ENCODE peak calls at places on chromosomes 7 and 10, in five cellular contexts. E is hepatocyte; P is germinal center; V is mesenteric fat pad; S is CD4-positive, alpha-beta memory T cell. C is an unnamed sample.

GRCh38 chr10:77428776-77429395 is 208.7 kb downstream of the KCNMA1 start:
- DNase-seq in E (peak), P (no peak), V (no peak), S (no peak), C (no peak)

GRCh38 chr7:47697533-47697932 is 115.6 kb upstream of the TNS3 start:
- DNase-seq in E (no peak), P (no peak), V (peak), S (no peak), C (no peak)

GRCh38 chr10:92699193-92699517 is 9.4 kb downstream of the HHEX start:
- DNase-seq in E (no peak), P (no peak), V (no peak), S (no peak), C (no peak)

GRCh38 chr7:132972745-132973144 is 109.1 kb downstream of the CHCHD3 start:
- DNase-seq in E (no peak), P (no peak), V (no peak), S (no peak), C (no peak)

GRCh38 chr7:101608772-101609713 is 20.1 kb downstream of the MYL10 start:
- DNase-seq in E (peak), P (no peak), V (no peak), S (no peak), C (no peak)

GRCh38 chr10:121539757-121540156 is 58.5 kb downstream of the FGFR2 start:
- DNase-seq in E (no peak), P (no peak), V (no peak), S (no peak), C (no peak)

GRCh38 chr10:33465747-33466146 is 131.3 kb upstream of the NRP1 start:
- DNase-seq in E (no peak), P (no peak), V (no peak), S (no peak), C (no peak)

GRCh38 chr10:99368646-99369045 is 39.5 kb downstream of the CNNM1 start:
- DNase-seq in E (no peak), P (no peak), V (no peak), S (no peak), C (no peak)

GRCh38 chr7:57198801-57199200 is 66.6 kb upstream of the ZNF479 start:
- DNase-seq in E (no peak), P (no peak), V (peak), S (no peak), C (no peak)

GRCh38 chr7:157004050-157004838 is 6.2 kb downstream of the MNX1 start:
- DNase-seq in E (no peak), P (no peak), V (peak), S (no peak), C (no peak)

GRCh38 chr10:112739219-112739969 is 210.7 kb upstream of the TCF7L2 start:
- DNase-seq in E (peak), P (no peak), V (no peak), S (no peak), C (no peak)

GRCh38 chr10:30034433-30035137 is 24.8 kb downstream of the JCAD start:
- DNase-seq in E (no peak), P (no peak), V (peak), S (no peak), C (no peak)

GRCh38 chr7:5633161-5634106 is 148.0 kb downstream of the RNF216 start:
- DNase-seq in E (no peak), P (no peak), V (no peak), S (no peak), C (no peak)

GRCh38 chr7:30681262-30682130 is 760 bp downstream of the CRHR2 start:
- DNase-seq in E (no peak), P (no peak), V (no peak), S (no peak), C (no peak)

GRCh38 chr10:91681361-91682276 is 48.7 kb upstream of the PPP1R3C start:
- DNase-seq in E (no peak), P (no peak), V (no peak), S (no peak), C (peak)

GRCh38 chr10:102835007-102835482 is 2.2 kb downstream of the CYP17A1 start:
- DNase-seq in E (peak), P (peak), V (no peak), S (peak), C (peak)

GRCh38 chr10:44197646-44198045 is 187.3 kb downstream of the CXCL12 start:
- DNase-seq in E (no peak), P (no peak), V (no peak), S (no peak), C (no peak)

GRCh38 chr7:92645114-92645497 is 54.9 kb upstream of the FAM133B start:
- DNase-seq in E (no peak), P (no peak), V (no peak), S (no peak), C (no peak)

GRCh38 chr7:23426876-23427275 is 43.4 kb downstream of the IGF2BP3 start:
- DNase-seq in E (no peak), P (no peak), V (no peak), S (no peak), C (no peak)

GRCh38 chr10:132521041-132521465 is 16.5 kb upstream of the INPP5A start:
- DNase-seq in E (no peak), P (no peak), V (no peak), S (no peak), C (no peak)

GRCh38 chr10:70477661-70478162 is 855 bp upstream of the PALD1 start:
- DNase-seq in E (peak), P (peak), V (no peak), S (peak), C (peak)

GRCh38 chr10:125606406-125606805 is 76.6 kb downstream of the TEX36 start:
- DNase-seq in E (no peak), P (no peak), V (no peak), S (no peak), C (no peak)